ENCODE peak calls at places on chromosome 18, in ten cellular contexts. I is neural progenitor cell; B is fibroblast of lung; F is CD8-positive, alpha-beta T cell; X is adrenal gland; G is tibial artery; O is tibial nerve; P is BE2C; K is aorta; J is DND-41. Z is an unnamed sample. For H3K4me1, the result is how much of the 10 kb centered on the place peaks cover.

GRCh38 chr18:11259421-11259820 is 110.1 kb upstream of the PIEZO2 start:
- DNase-seq in X (peak), K (no peak), G (peak), F (no peak), B (no peak), P (peak), I (peak), J (no peak), O (peak), Z (no peak)

GRCh38 chr18:2971741-2972552 is 41.0 kb downstream of the LPIN2 start:
- DNase-seq in I (no peak), P (no peak), O (peak), J (no peak), F (peak), B (no peak), K (no peak), G (peak), X (peak), Z (peak)

GRCh38 chr18:8561123-8561905 is 47.9 kb upstream of the RAB12 start:
- DNase-seq in B (no peak), O (no peak), I (no peak), J (no peak), F (no peak), G (no peak), P (no peak), K (no peak), X (no peak), Z (no peak)

GRCh38 chr18:36534154-36534688 is 236.7 kb downstream of the FHOD3 start:
- DNase-seq in K (no peak), P (no peak), B (peak), I (no peak), G (no peak), J (peak), F (no peak), X (no peak), O (no peak), Z (no peak)

GRCh38 chr18:3595282-3596273 is 145.6 kb downstream of the TGIF1 start:
- DNase-seq in G (peak), X (peak), I (no peak), F (no peak), P (no peak), J (no peak), B (peak), O (peak), K (no peak), Z (no peak)

GRCh38 chr18:46311491-46311890 is 207.3 kb downstream of the HAUS1 start:
- DNase-seq in O (no peak), J (no peak), P (no peak), K (no peak), G (no peak), I (no peak), B (no peak), X (no peak), F (no peak), Z (no peak)

GRCh38 chr18:30920757-30921156 is 121.8 kb downstream of the DSC3 start:
- DNase-seq in I (no peak), K (no peak), J (no peak), O (no peak), G (no peak), B (peak), X (no peak), F (no peak), P (no peak), Z (no peak)

GRCh38 chr18:7616661-7617060 is 49.5 kb downstream of the PTPRM start:
- DNase-seq in G (no peak), O (no peak), J (no peak), K (no peak), B (peak), F (no peak), P (no peak), I (no peak), X (peak), Z (no peak)

GRCh38 chr18:72762505-72763122 is 105.2 kb downstream of the NETO1 start:
- DNase-seq in O (peak), F (no peak), I (peak), G (no peak), P (no peak), B (peak), J (peak), X (no peak), K (no peak), Z (peak)

GRCh38 chr18:77068890-77069312 is 63.7 kb downstream of the MBP start:
- DNase-seq in P (no peak), I (peak), J (no peak), B (no peak), G (no peak), X (no peak), O (no peak), K (no peak), F (no peak), Z (no peak)

GRCh38 chr18:72848534-72849237 is 19.1 kb downstream of the NETO1 start:
- DNase-seq in I (no peak), B (peak), P (no peak), O (no peak), J (no peak), X (no peak), G (no peak), F (no peak), K (no peak), Z (no peak)

GRCh38 chr18:56889621-56890020 is 238.5 kb downstream of the WDR7 start:
- DNase-seq in X (no peak), O (no peak), I (no peak), K (no peak), B (peak), F (no peak), G (no peak), J (no peak), P (no peak), Z (no peak)

GRCh38 chr18:53944721-53945120 is 279.7 kb downstream of the MBD2 start:
- DNase-seq in K (no peak), I (peak), X (no peak), P (no peak), J (peak), B (no peak), F (no peak), O (no peak), G (no peak), Z (no peak)

GRCh38 chr18:46051731-46052461 is 20.2 kb downstream of the PSTPIP2 start:
- DNase-seq in B (peak), P (no peak), J (no peak), X (no peak), K (no peak), I (no peak), O (no peak), G (no peak), F (no peak), Z (no peak)

GRCh38 chr18:55635439-55635838 is 47.4 kb upstream of the TCF4 start:
- DNase-seq in F (no peak), G (no peak), B (no peak), P (no peak), X (no peak), K (no peak), J (no peak), O (no peak), I (no peak), Z (no peak)

DNA sequence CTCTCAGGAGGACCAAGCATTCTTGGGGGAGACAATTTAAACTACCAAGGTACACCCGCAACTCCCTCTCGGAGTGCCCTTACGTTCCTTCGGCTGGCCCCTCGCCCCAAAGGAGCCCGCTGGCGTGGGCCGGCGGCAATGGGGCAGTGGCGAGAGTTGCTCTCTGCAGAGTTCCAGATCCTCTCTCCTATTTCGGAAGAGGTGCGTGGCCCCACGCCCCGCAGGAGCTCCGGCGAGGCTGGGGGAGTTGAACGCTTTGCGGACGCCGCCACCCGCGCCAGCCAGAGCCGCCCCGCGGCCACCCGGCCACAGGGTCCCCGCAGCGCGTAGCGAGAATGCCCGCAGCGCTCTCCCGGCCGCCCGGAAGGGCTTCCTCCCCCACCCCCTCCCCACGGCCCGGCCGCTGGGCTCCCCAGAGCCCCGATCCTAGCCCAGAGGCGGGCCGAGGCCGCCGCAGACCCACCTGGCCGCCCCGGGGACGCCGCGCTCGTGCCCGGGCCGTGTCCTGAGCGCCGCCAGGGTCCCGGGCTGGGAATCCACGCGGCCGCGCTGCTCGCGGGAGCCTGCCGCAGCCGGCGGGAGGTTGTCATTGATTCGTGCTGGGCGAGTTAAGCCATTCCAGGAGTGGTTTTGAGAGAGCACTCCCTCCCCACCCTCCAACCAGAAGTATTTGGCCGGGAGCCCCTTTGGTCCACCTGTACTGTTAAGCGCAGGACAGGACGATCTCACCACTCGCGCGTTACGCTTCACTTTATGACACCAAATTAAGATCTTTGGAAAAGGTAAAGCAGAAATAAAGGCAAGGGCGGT is 206.3 kb upstream of the SMAD2 start:
- DNase-seq in F (no peak), G (no peak), J (peak), B (no peak), K (no peak), P (no peak), I (peak), O (no peak), X (peak), Z (no peak)
- H3K4me1 ChIP-seq in F (under half), G (under half), J (half or more), B (under half), K (under half), P (under half), I (under half), O (under half), X (under half), Z (under half)

DNA sequence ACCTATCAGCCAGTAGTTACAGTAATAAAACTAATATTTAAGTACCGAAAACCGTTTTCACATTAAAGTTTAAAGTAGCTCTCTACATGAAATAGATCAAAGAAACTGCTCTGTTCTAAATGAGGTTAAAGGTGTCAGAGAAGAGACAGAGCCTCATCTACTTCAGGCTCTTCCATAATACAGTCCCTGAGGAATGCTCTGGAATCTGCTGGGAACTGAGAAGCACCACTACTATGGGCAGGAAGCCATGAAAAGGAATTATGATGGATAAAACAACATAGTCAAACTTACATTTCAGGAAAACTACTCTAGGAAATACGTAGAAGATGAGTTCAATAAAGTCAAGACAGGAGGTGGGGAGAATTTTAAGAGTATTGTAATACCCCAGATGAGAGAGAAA is 60.0 kb downstream of the ROCK1 start:
- DNase-seq in P (no peak), G (no peak), O (no peak), I (no peak), B (peak), K (no peak), X (no peak), F (no peak), J (no peak), Z (no peak)
- H3K4me1 ChIP-seq in P (under half), G (half or more), O (under half), I (under half), B (under half), K (under half), X (half or more), F (under half), J (under half), Z (under half)

GRCh38 chr18:62776066-62776570 is 60.8 kb downstream of the PHLPP1 start:
- DNase-seq in P (no peak), O (no peak), G (no peak), F (no peak), B (no peak), X (no peak), J (no peak), I (no peak), K (no peak), Z (no peak)
- H3K4me1 ChIP-seq in P (under half), O (under half), G (under half), F (under half), B (under half), X (under half), J (under half), I (under half), K (under half), Z (under half)

GRCh38 chr18:24054130-24054529 is 39.6 kb downstream of the TTC39C start:
- DNase-seq in I (no peak), G (no peak), B (peak), J (no peak), K (no peak), X (no peak), F (no peak), O (no peak), P (no peak), Z (no peak)
- H3K4me1 ChIP-seq in I (under half), G (under half), B (under half), J (under half), K (under half), X (half or more), F (under half), O (under half), P (under half), Z (half or more)

Z was measured in naive thymus-derived CD4-positive, alpha-beta T cell.